ENCODE peak calls at places on chromosome 1, in ten cellular contexts. Z is cardiac fibroblast, H is hepatocyte, Q is neuronal stem cell, E is lower leg skin, N is adrenal gland, C is H1, V is right lobe of liver, I is uterus, P is GM06990. W is an unnamed sample.

GRCh38 chr1:41456847-41457540 is 27.5 kb downstream of the EDN2 start:
- DNase-seq in E (no peak), C (no peak), N (no peak), I (no peak), H (no peak), Q (no peak), P (no peak), V (no peak), Z (peak; percentile 50), W (no peak)

GRCh38 chr1:217088521-217089221 is 365.4 kb upstream of the ESRRG start:
- DNase-seq in C (peak; percentile 54), P (no peak), Z (no peak), H (no peak), I (no peak), E (no peak), V (no peak), Q (no peak), N (no peak), W (no peak)

GRCh38 chr1:167795810-167796740 is 74.3 kb downstream of the MPZL1 start:
- DNase-seq in Q (no peak), N (no peak), V (no peak), P (no peak), I (no peak), C (no peak), E (no peak), Z (peak; percentile 83), H (no peak), W (no peak)

GRCh38 chr1:199404976-199405375 is 622.5 kb upstream of the NR5A2 start:
- DNase-seq in V (no peak), Z (no peak), I (no peak), P (no peak), E (no peak), H (no peak), N (no peak), Q (no peak), C (no peak), W (no peak)

GRCh38 chr1:38285807-38286530 is 239.4 kb upstream of the POU3F1 start:
- DNase-seq in C (peak; percentile 53), E (no peak), H (no peak), I (no peak), P (no peak), Z (no peak), N (no peak), V (no peak), Q (peak; percentile 53), W (no peak)

GRCh38 chr1:43372172-43372571 is 4.4 kb upstream of the ELOVL1 start:
- DNase-seq in H (no peak), N (no peak), E (no peak), V (no peak), P (no peak), Q (no peak), I (no peak), C (no peak), Z (no peak), W (no peak)

GRCh38 chr1:116663821-116664220 is 3.7 kb downstream of the IGSF3 start:
- DNase-seq in I (no peak), P (no peak), N (no peak), C (no peak), Z (no peak), V (no peak), Q (no peak), H (no peak), E (no peak), W (no peak)

GRCh38 chr1:15684468-15685283 is 556 bp downstream of the PLEKHM2 start:
- DNase-seq in P (peak; percentile 56), E (no peak), N (peak; percentile 55), C (peak; percentile 59), H (peak; percentile 50), I (peak; percentile 39), Z (no peak), Q (peak; percentile 23), V (peak; percentile 55), W (peak; percentile 15)

GRCh38 chr1:208154679-208155078 is 89.5 kb downstream of the PLXNA2 start:
- DNase-seq in Q (no peak), H (no peak), P (no peak), N (no peak), Z (peak; percentile 54), C (no peak), V (no peak), E (no peak), I (no peak), W (no peak)

GRCh38 chr1:2346691-2347408 is 44.5 kb downstream of the MORN1 start:
- DNase-seq in I (peak; percentile 11), Z (no peak), N (no peak), E (no peak), P (no peak), H (no peak), Q (no peak), C (no peak), V (peak; percentile 37), W (no peak)

GRCh38 chr1:53946252-53947171 is at the start of gene LRRC42:
- DNase-seq in V (no peak), H (peak; percentile 95), Z (no peak), C (no peak), Q (no peak), N (no peak), I (no peak), E (peak; percentile 37), P (no peak), W (no peak)

GRCh38 chr1:20477355-20478071 is 8.5 kb downstream of the CAMK2N1 start:
- DNase-seq in Q (no peak), V (peak; percentile 82), Z (peak; percentile 31), I (peak; percentile 47), E (no peak), P (no peak), C (no peak), N (peak; percentile 48), H (no peak), W (no peak)

GRCh38 chr1:75542818-75543570 is 67.9 kb downstream of the SLC44A5 start:
- DNase-seq in I (no peak), N (no peak), C (no peak), P (no peak), Z (peak; percentile 20), H (no peak), Q (no peak), E (no peak), V (no peak), W (no peak)

GRCh38 chr1:36768486-36769178 is 265.7 kb downstream of the GRIK3 start:
- DNase-seq in E (no peak), Z (no peak), C (no peak), I (no peak), V (peak; percentile 36), H (no peak), P (no peak), N (no peak), Q (no peak), W (no peak)

DNA sequence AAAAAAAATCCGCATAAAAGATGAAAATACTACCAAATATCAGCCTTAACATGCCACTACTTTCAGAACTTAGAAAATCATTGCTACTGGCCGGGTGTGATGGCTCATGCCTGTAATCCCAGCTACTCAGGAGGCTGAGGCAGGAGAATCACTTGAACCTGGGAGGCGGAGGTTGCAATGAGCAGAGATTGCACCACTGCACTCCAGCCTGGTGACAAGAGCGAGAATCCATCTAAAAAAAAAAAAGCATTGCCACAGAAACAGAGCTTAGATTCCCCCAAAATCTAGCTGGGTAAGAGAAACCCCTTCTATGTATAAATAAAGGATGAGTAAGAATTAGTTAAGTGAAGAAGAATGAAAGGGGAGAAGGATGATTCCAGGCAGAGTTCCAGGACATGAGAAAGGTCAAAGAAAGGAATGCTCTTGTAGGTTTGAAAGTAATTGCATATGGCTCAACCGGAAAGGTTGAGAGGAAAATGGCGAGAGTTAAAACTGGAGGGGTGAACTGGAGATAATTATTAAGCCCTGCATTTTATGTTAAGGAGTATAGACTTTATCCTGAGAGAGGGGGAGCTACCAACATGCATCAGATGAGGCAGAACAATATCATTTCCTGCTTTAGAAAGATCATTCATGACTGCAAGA is 19.7 kb upstream of the NRDC start:
- DNase-seq in C (no peak), P (no peak), Q (no peak), N (no peak), I (no peak), E (no peak), V (no peak), Z (peak; percentile 75), H (no peak), W (no peak)
- H3K4me3 ChIP-seq in C (no peak overlapping the region), P (no peak overlapping the region), Q (no peak overlapping the region), N (no peak overlapping the region), I (no peak overlapping the region), E (no peak overlapping the region), V (no peak overlapping the region), Z (no peak overlapping the region), H (no peak overlapping the region), W (no peak overlapping the region)

GRCh38 chr1:33258788-33259274 is 2.5 kb downstream of the ZNF362 start:
- DNase-seq in Z (no peak), I (no peak), P (no peak), Q (no peak), N (no peak), E (no peak), V (no peak), H (no peak), C (no peak), W (no peak)
- H3K4me3 ChIP-seq in Z (no peak overlapping the region), I (no peak overlapping the region), P (no peak overlapping the region), Q (no peak overlapping the region), N (no peak overlapping the region), E (no peak overlapping the region), V (no peak overlapping the region), H (no peak overlapping the region), C (no peak overlapping the region), W (no peak overlapping the region)

GRCh38 chr1:23823767-23824166 is 1.5 kb downstream of the HMGCL start:
- DNase-seq in E (no peak), Z (no peak), P (no peak), V (no peak), I (no peak), C (no peak), N (no peak), H (no peak), Q (no peak), W (no peak)
- H3K4me3 ChIP-seq in E (no peak overlapping the region), Z (no peak overlapping the region), P (no peak overlapping the region), V (peak overlapping the region; percentile 90), I (no peak overlapping the region), C (no peak overlapping the region), N (no peak overlapping the region), H (no peak overlapping the region), Q (peak overlapping the region; percentile 96), W (no peak overlapping the region)

GRCh38 chr1:206828765-206829164 is 36.7 kb upstream of the IL20 start:
- DNase-seq in Q (no peak), E (no peak), N (no peak), I (no peak), H (no peak), Z (no peak), P (no peak), C (no peak), V (no peak), W (no peak)

GRCh38 chr1:206831605-206832004 is 33.8 kb upstream of the IL20 start:
- DNase-seq in N (no peak), I (no peak), V (no peak), Z (no peak), E (no peak), Q (no peak), P (no peak), C (no peak), H (no peak), W (no peak)

GRCh38 chr1:206829875-206830274 is 35.5 kb upstream of the IL20 start:
- DNase-seq in I (no peak), H (no peak), Z (no peak), P (no peak), Q (no peak), N (no peak), C (no peak), V (no peak), E (no peak), W (no peak)

GRCh38 chr1:206828061-206828460 is 37.4 kb upstream of the IL20 start:
- DNase-seq in Z (no peak), E (no peak), N (no peak), I (no peak), V (no peak), H (no peak), Q (no peak), C (no peak), P (no peak), W (no peak)

GRCh38 chr1:206829282-206829681 is 36.1 kb upstream of the IL20 start:
- DNase-seq in C (no peak), Q (no peak), E (no peak), P (no peak), N (no peak), V (no peak), Z (no peak), I (no peak), H (no peak), W (no peak)
- H3K4me3 ChIP-seq in C (no peak overlapping the region), Q (no peak overlapping the region), E (no peak overlapping the region), P (no peak overlapping the region), N (no peak overlapping the region), V (no peak overlapping the region), Z (no peak overlapping the region), I (no peak overlapping the region), H (no peak overlapping the region), W (no peak overlapping the region)